ENCODE peak calls at places on chromosomes 7 and 10, in four cellular contexts. E is GM12878, O is K562, Z is HepG2. D is an unnamed sample.

GRCh38 chr7:124779194-124779593 is 13.6 kb upstream of the GPR37 start:
- DNase-seq in E (no peak), Z (peak), O (no peak), D (no peak)

GRCh38 chr10:43384252-43385221 is 13.1 kb downstream of the FXYD4 start:
- DNase-seq in E (no peak), O (no peak), Z (no peak), D (no peak)

GRCh38 chr10:1559311-1559710 is 178.0 kb downstream of the ADARB2 start:
- DNase-seq in O (no peak), E (no peak), Z (no peak), D (no peak)

GRCh38 chr7:27967639-27968038 is 213.0 kb downstream of the JAZF1 start:
- DNase-seq in Z (no peak), E (peak), O (no peak), D (no peak)

GRCh38 chr10:24513155-24513554 is 210.5 kb downstream of the ARHGAP21 start:
- DNase-seq in O (peak), E (no peak), Z (no peak), D (peak)

GRCh38 chr7:107045980-107046379 is 1.5 kb downstream of the PRKAR2B start:
- DNase-seq in E (no peak), O (peak), Z (no peak), D (peak)

GRCh38 chr7:101869026-101869900 is 51.8 kb downstream of the CUX1 start:
- DNase-seq in O (peak), E (no peak), Z (no peak), D (no peak)

GRCh38 chr10:34861293-34862004 is 46.4 kb upstream of the PARD3 start:
- DNase-seq in O (no peak), Z (peak), E (no peak), D (peak)

GRCh38 chr7:149291036-149291835 is 29.2 kb downstream of the ZNF783 start:
- DNase-seq in E (no peak), Z (no peak), O (no peak), D (no peak)

GRCh38 chr7:106072715-106073091 is 39.4 kb downstream of the SYPL1 start:
- DNase-seq in Z (no peak), E (no peak), O (no peak), D (no peak)

GRCh38 chr7:24860611-24861010 is 103.3 kb upstream of the GSDME start:
- DNase-seq in O (no peak), E (no peak), Z (no peak), D (no peak)

GRCh38 chr7:34952822-34953221 is 84.5 kb downstream of the DPY19L1 start:
- DNase-seq in E (no peak), Z (no peak), O (no peak), D (no peak)

GRCh38 chr7:148044173-148044572 is 546.4 kb upstream of the C7orf33 start:
- DNase-seq in O (no peak), Z (no peak), E (no peak), D (no peak)

GRCh38 chr10:51718804-51719291 is 19.5 kb upstream of the CSTF2T start:
- DNase-seq in E (no peak), Z (no peak), O (no peak), D (no peak)

GRCh38 chr10:102400061-102400460 is 4.6 kb downstream of the NFKB2 start:
- DNase-seq in O (no peak), E (no peak), Z (no peak), D (no peak)
- TF ChIP-seq TARDBP in O (no peak), E (no peak), Z (no peak), D (no peak)

GRCh38 chr10:86203162-86203905 is 163.3 kb downstream of the GRID1 start:
- DNase-seq in E (no peak), O (peak), Z (peak), D (peak)
- TF ChIP-seq TARDBP in E (no peak), O (no peak), Z (no peak), D (no peak)

DNA sequence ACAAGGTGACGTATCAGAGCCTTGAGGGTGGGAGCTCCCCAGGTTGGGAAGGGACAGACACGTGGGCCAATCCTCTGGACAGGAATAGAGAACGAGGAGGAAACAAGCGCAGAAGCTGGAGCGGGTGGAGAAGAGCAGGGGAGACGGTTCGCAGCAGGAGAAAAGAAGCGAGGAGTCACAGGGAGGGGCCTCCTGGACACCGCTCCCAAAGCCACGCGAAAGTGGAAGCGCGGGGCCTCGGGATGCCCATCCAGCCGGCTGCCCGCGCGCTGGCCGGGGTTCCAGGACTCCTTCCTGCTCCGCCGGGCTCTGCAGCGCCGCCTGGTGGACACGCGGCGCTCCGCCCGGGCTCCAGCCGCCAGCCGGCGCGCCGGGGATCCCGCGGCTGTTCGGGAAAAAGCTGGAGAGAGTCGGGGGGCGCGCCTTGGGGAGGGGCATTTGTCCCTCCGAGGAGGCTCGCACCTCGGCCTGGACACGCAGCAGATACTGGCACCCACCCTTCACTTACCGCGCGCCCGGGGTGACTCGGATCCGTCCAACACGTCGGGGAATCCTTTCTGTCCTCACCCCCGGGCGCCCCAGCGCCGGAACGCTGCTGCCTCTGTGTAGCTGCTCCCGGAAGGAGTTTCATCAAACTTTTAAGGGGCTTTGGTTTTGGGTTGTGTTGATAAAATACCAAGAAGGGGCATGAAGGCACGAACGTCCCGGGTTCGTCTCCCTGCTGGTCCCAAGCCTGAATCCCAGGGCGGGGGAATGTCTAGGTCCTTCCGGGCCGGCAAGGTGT is 6.2 kb downstream of the ZNF503 start:
- DNase-seq in O (peak), E (no peak), Z (no peak), D (no peak)
- TF ChIP-seq TARDBP in O (no peak), E (no peak), Z (no peak), D (no peak)

GRCh38 chr10:110780704-110781103 is 91.0 kb upstream of the PDCD4 start:
- DNase-seq in O (no peak), Z (no peak), E (no peak), D (no peak)
- TF ChIP-seq TARDBP in O (no peak), Z (no peak), E (no peak), D (no peak)